ENCODE peak calls at places on chromosomes 2 and 18, in seven cellular contexts. T, E, D, H, G, R and M are unnamed samples.
A peak's percentile ranks its signal among the peaks of the same experiment; 100 is the strongest.

GRCh38 chr2:53442783-53443182 is 324.8 kb upstream of the CHAC2 start:
- DNase-seq in G (no peak), E (no peak), R (no peak), H (no peak), D (no peak), T (no peak), M (peak; percentile 60)

GRCh38 chr2:145095641-145096435 is 575.9 kb upstream of the ZEB2 start:
- DNase-seq in E (no peak), T (no peak), H (peak; percentile 68), G (no peak), D (peak; percentile 76), R (no peak), M (no peak)

GRCh38 chr18:60755134-60755533 is 382.6 kb upstream of the MC4R start:
- DNase-seq in G (no peak), H (no peak), D (no peak), R (no peak), T (no peak), E (no peak), M (no peak)

GRCh38 chr2:9333591-9334171 is 89.6 kb downstream of the ITGB1BP1 start:
- DNase-seq in T (peak; percentile 41), D (peak; percentile 85), E (peak; percentile 60), H (peak; percentile 82), G (no peak), R (no peak), M (peak; percentile 64)

GRCh38 chr2:166106431-166107015 is 21.3 kb downstream of the SCN1A start:
- DNase-seq in R (no peak), H (peak; percentile 20), E (no peak), G (no peak), T (no peak), D (no peak), M (no peak)

GRCh38 chr2:170462433-170463205 is 252.5 kb upstream of the SP5 start:
- DNase-seq in T (no peak), E (no peak), H (no peak), R (no peak), G (no peak), D (no peak), M (peak; percentile 6)

GRCh38 chr2:218168635-218169462 is 2.1 kb upstream of the CXCR1 start:
- DNase-seq in G (no peak), T (peak; percentile 22), E (peak; percentile 66), D (no peak), R (peak; percentile 60), H (peak; percentile 26), M (peak; percentile 29)

GRCh38 chr2:73995810-73996209 is 11.1 kb downstream of the TET3 start:
- DNase-seq in H (no peak), D (no peak), E (no peak), T (no peak), R (no peak), G (no peak), M (no peak)

GRCh38 chr2:170891893-170892292 is 37.2 kb upstream of the GORASP2 start:
- DNase-seq in H (no peak), T (no peak), R (no peak), G (no peak), D (no peak), E (no peak), M (no peak)

GRCh38 chr18:61840324-61840723 is 52.5 kb downstream of the RNF152 start:
- DNase-seq in D (no peak), H (no peak), R (no peak), G (no peak), T (no peak), E (no peak), M (no peak)

GRCh38 chr2:66334237-66335054 is 100.5 kb upstream of the MEIS1 start:
- DNase-seq in T (no peak), H (no peak), E (no peak), R (no peak), G (no peak), D (no peak), M (no peak)

GRCh38 chr2:104118889-104119288 is 735.0 kb upstream of the POU3F3 start:
- DNase-seq in E (no peak), D (no peak), H (no peak), T (no peak), G (no peak), R (no peak), M (no peak)

GRCh38 chr2:8219631-8220393 is 462.0 kb upstream of the ID2 start:
- DNase-seq in T (peak; percentile 65), D (no peak), H (no peak), R (no peak), E (no peak), G (no peak), M (peak; percentile 93)

GRCh38 chr2:240216197-240216596 is 75.7 kb upstream of the OTOS start:
- DNase-seq in H (no peak), R (no peak), D (no peak), T (no peak), G (no peak), E (no peak), M (no peak)

GRCh38 chr2:30503007-30503691 is 56.1 kb downstream of the LCLAT1 start:
- DNase-seq in T (no peak), G (no peak), E (no peak), R (no peak), H (peak; percentile 27), D (no peak), M (no peak)

GRCh38 chr2:213232649-213233437 is 51.4 kb upstream of the SPAG16 start:
- DNase-seq in T (no peak), D (peak; percentile 10), R (no peak), H (peak; percentile 60), G (no peak), E (no peak), M (no peak)

GRCh38 chr2:68420254-68420910 is 46.7 kb downstream of the FBXO48 start:
- DNase-seq in D (no peak), T (no peak), H (no peak), G (no peak), E (no peak), R (no peak), M (no peak)

GRCh38 chr2:142940606-142941223 is 63.3 kb downstream of the KYNU start:
- DNase-seq in G (no peak), R (no peak), T (no peak), D (no peak), H (no peak), E (no peak), M (no peak)

GRCh38 chr2:121828281-121828731 is 72.9 kb downstream of the TSN start:
- DNase-seq in E (no peak), D (no peak), G (no peak), H (peak; percentile 79), T (no peak), R (no peak), M (no peak)

GRCh38 chr18:40380657-40381441 is 1574.2 kb upstream of the PIK3C3 start:
- DNase-seq in E (no peak), G (no peak), T (no peak), H (peak; percentile 4), R (no peak), D (peak; percentile 0), M (no peak)

GRCh38 chr2:203909192-203909945 is 27.2 kb upstream of the ICOS start:
- DNase-seq in T (no peak), R (no peak), E (no peak), G (no peak), D (peak; percentile 73), H (peak; percentile 47), M (peak; percentile 14)

GRCh38 chr2:197813093-197813787 is 8.8 kb downstream of the PLCL1 start:
- DNase-seq in D (peak; percentile 41), H (peak; percentile 68), G (no peak), R (no peak), E (no peak), T (no peak), M (no peak)

GRCh38 chr2:5725794-5726463 is 33.7 kb downstream of the SOX11 start:
- DNase-seq in T (no peak), D (no peak), G (no peak), E (no peak), H (peak; percentile 0), R (no peak), M (peak; percentile 5)

GRCh38 chr2:105287692-105288091 is 41.8 kb downstream of the TGFBRAP1 start:
- DNase-seq in E (no peak), G (no peak), H (peak; percentile 47), D (peak; percentile 15), R (no peak), T (peak; percentile 22), M (peak; percentile 25)

GRCh38 chr2:172420096-172420671 is 7.2 kb upstream of the ITGA6 start:
- DNase-seq in R (no peak), D (no peak), T (no peak), E (no peak), H (no peak), G (no peak), M (no peak)